ENCODE peak calls at places on chromosomes 12 and 14, in six cellular contexts. One of them, this sample, is unnamed.

GRCh38 chr12:479161-479560 is 19.4 kb downstream of the B4GALNT3 start:
- DNase-seq in OCI-LY7: no peak
- DNase-seq in heart right ventricle: no peak
- DNase-seq in tibial artery: no peak
- DNase-seq in CD8-positive, alpha-beta T cell: no peak
- DNase-seq in ascending aorta: no peak
- DNase-seq in this sample: no peak

GRCh38 chr14:27056586-27056985 is 458.8 kb upstream of the NOVA1 start:
- DNase-seq in CD8-positive, alpha-beta T cell: no peak
- DNase-seq in heart right ventricle: no peak
- DNase-seq in OCI-LY7: no peak
- DNase-seq in ascending aorta: no peak
- DNase-seq in tibial artery: no peak
- DNase-seq in this sample: no peak

GRCh38 chr12:106739815-106740552 is 34.5 kb upstream of the RIC8B start:
- DNase-seq in ascending aorta: no peak
- DNase-seq in OCI-LY7: no peak
- DNase-seq in heart right ventricle: no peak
- DNase-seq in CD8-positive, alpha-beta T cell: no peak
- DNase-seq in tibial artery: no peak
- DNase-seq in this sample: no peak

GRCh38 chr12:110546339-110546738 is 36.8 kb downstream of the PPTC7 start:
- DNase-seq in tibial artery: no peak
- DNase-seq in ascending aorta: no peak
- DNase-seq in CD8-positive, alpha-beta T cell: no peak
- DNase-seq in heart right ventricle: no peak
- DNase-seq in OCI-LY7: no peak
- DNase-seq in this sample: peak

GRCh38 chr14:36662543-36663403 is 1.1 kb downstream of the PAX9 start:
- DNase-seq in heart right ventricle: no peak
- DNase-seq in tibial artery: peak
- DNase-seq in OCI-LY7: no peak
- DNase-seq in CD8-positive, alpha-beta T cell: no peak
- DNase-seq in ascending aorta: no peak
- DNase-seq in this sample: no peak

GRCh38 chr14:35337557-35338255 is 45.5 kb downstream of the PSMA6 start:
- DNase-seq in heart right ventricle: no peak
- DNase-seq in ascending aorta: no peak
- DNase-seq in OCI-LY7: no peak
- DNase-seq in CD8-positive, alpha-beta T cell: no peak
- DNase-seq in tibial artery: no peak
- DNase-seq in this sample: no peak

GRCh38 chr12:93793983-93794382 is 116.8 kb downstream of the CRADD start:
- DNase-seq in ascending aorta: no peak
- DNase-seq in tibial artery: no peak
- DNase-seq in OCI-LY7: no peak
- DNase-seq in CD8-positive, alpha-beta T cell: no peak
- DNase-seq in heart right ventricle: no peak
- DNase-seq in this sample: peak

GRCh38 chr12:8036366-8036765 is 3.9 kb downstream of the FOXJ2 start:
- DNase-seq in heart right ventricle: no peak
- DNase-seq in CD8-positive, alpha-beta T cell: no peak
- DNase-seq in tibial artery: no peak
- DNase-seq in OCI-LY7: no peak
- DNase-seq in ascending aorta: no peak
- DNase-seq in this sample: no peak

GRCh38 chr12:121628536-121628935 is 2.2 kb downstream of the ORAI1 start:
- DNase-seq in tibial artery: no peak
- DNase-seq in CD8-positive, alpha-beta T cell: no peak
- DNase-seq in OCI-LY7: peak
- DNase-seq in ascending aorta: no peak
- DNase-seq in heart right ventricle: no peak
- DNase-seq in this sample: no peak

GRCh38 chr12:51593539-51593938 is 2.5 kb downstream of the SCN8A start:
- DNase-seq in OCI-LY7: no peak
- DNase-seq in heart right ventricle: no peak
- DNase-seq in CD8-positive, alpha-beta T cell: no peak
- DNase-seq in ascending aorta: no peak
- DNase-seq in tibial artery: no peak
- DNase-seq in this sample: peak

GRCh38 chr14:95835331-95835730 is 41.3 kb upstream of the TUNAR start:
- DNase-seq in ascending aorta: no peak
- DNase-seq in tibial artery: no peak
- DNase-seq in CD8-positive, alpha-beta T cell: no peak
- DNase-seq in OCI-LY7: peak
- DNase-seq in heart right ventricle: no peak
- DNase-seq in this sample: no peak

GRCh38 chr12:67222302-67222701 is 46.9 kb upstream of the CAND1 start:
- DNase-seq in heart right ventricle: no peak
- DNase-seq in tibial artery: no peak
- DNase-seq in ascending aorta: no peak
- DNase-seq in OCI-LY7: peak
- DNase-seq in CD8-positive, alpha-beta T cell: no peak
- DNase-seq in this sample: peak

GRCh38 chr12:44507471-44507870 is 368.6 kb downstream of the NELL2 start:
- DNase-seq in OCI-LY7: no peak
- DNase-seq in CD8-positive, alpha-beta T cell: no peak
- DNase-seq in heart right ventricle: no peak
- DNase-seq in tibial artery: no peak
- DNase-seq in ascending aorta: no peak
- DNase-seq in this sample: no peak

GRCh38 chr12:122200541-122201175 is 2.9 kb upstream of the B3GNT4 start:
- DNase-seq in heart right ventricle: no peak
- DNase-seq in CD8-positive, alpha-beta T cell: no peak
- DNase-seq in ascending aorta: no peak
- DNase-seq in tibial artery: peak
- DNase-seq in OCI-LY7: no peak
- DNase-seq in this sample: no peak

GRCh38 chr12:15700595-15700994 is 88.6 kb downstream of the EPS8 start:
- DNase-seq in OCI-LY7: no peak
- DNase-seq in ascending aorta: no peak
- DNase-seq in heart right ventricle: no peak
- DNase-seq in CD8-positive, alpha-beta T cell: no peak
- DNase-seq in tibial artery: no peak
- DNase-seq in this sample: peak

GRCh38 chr14:29144598-29144997 is 378.0 kb downstream of the FOXG1 start:
- DNase-seq in OCI-LY7: no peak
- DNase-seq in tibial artery: no peak
- DNase-seq in CD8-positive, alpha-beta T cell: no peak
- DNase-seq in heart right ventricle: no peak
- DNase-seq in ascending aorta: no peak
- DNase-seq in this sample: peak

GRCh38 chr12:121388421-121388981 is 11.4 kb upstream of the RNF34 start:
- DNase-seq in CD8-positive, alpha-beta T cell: no peak
- DNase-seq in tibial artery: no peak
- DNase-seq in OCI-LY7: no peak
- DNase-seq in heart right ventricle: no peak
- DNase-seq in ascending aorta: no peak
- DNase-seq in this sample: peak

GRCh38 chr12:65313704-65314317 is 35.3 kb downstream of the MSRB3 start:
- DNase-seq in heart right ventricle: no peak
- DNase-seq in OCI-LY7: peak
- DNase-seq in tibial artery: no peak
- DNase-seq in ascending aorta: no peak
- DNase-seq in CD8-positive, alpha-beta T cell: no peak
- DNase-seq in this sample: peak

GRCh38 chr12:630656-631632 is 32.3 kb downstream of the NINJ2 start:
- DNase-seq in ascending aorta: no peak
- DNase-seq in OCI-LY7: no peak
- DNase-seq in tibial artery: peak
- DNase-seq in CD8-positive, alpha-beta T cell: peak
- DNase-seq in heart right ventricle: peak
- DNase-seq in this sample: no peak

GRCh38 chr12:110923192-110923591 is 2.8 kb upstream of the MYL2 start:
- DNase-seq in ascending aorta: no peak
- DNase-seq in tibial artery: no peak
- DNase-seq in CD8-positive, alpha-beta T cell: no peak
- DNase-seq in OCI-LY7: no peak
- DNase-seq in heart right ventricle: no peak
- DNase-seq in this sample: no peak

GRCh38 chr12:96063046-96063445 is 27.7 kb upstream of the LTA4H start:
- DNase-seq in tibial artery: no peak
- DNase-seq in heart right ventricle: no peak
- DNase-seq in OCI-LY7: peak
- DNase-seq in ascending aorta: no peak
- DNase-seq in CD8-positive, alpha-beta T cell: no peak
- DNase-seq in this sample: peak

DNA sequence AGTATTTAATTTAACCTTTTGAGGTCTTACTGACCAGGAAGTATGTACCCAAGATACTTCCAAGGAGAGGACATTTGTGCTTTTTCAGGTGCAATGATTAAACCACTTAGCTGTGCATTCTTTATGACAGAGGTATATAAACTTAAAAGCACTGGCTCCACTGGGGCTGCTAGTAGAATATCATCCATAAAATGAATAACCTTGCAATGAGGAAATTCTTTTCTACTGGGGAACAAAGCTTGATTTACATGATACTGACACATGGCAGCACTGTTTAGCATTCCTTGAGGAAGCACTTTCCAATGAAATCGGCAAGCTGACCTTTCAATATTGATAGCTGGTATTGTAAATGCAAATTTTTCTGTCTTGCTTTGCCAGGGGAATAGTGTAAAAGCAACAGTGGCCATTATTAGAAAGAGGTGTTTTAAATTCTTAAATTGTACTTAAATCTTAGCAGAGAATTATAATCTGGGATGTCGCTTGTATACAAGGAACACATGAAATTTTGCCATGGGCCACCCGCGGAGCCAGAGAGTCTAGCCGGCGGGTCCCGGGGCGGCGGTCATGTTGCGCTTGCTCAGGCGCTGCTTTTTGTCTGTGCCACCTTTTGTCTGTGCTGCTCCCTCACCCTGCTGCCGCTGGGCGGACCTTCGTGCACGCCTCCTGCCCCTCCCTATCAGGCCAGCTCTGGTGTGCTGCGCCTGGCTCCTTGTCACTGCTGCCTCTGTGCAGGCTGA is 20.9 kb upstream of the BLTP3B start:
- DNase-seq in OCI-LY7: no peak
- DNase-seq in CD8-positive, alpha-beta T cell: peak
- DNase-seq in tibial artery: peak
- DNase-seq in heart right ventricle: peak
- DNase-seq in ascending aorta: peak
- DNase-seq in this sample: peak
- H3K4me3 ChIP-seq in OCI-LY7: no peak
- H3K4me3 ChIP-seq in CD8-positive, alpha-beta T cell: no peak
- H3K4me3 ChIP-seq in tibial artery: peak
- H3K4me3 ChIP-seq in heart right ventricle: peak
- H3K4me3 ChIP-seq in ascending aorta: peak
- H3K4me3 ChIP-seq in this sample: peak

GRCh38 chr14:22180045-22180444 is 409.0 kb downstream of the DAD1 start:
- DNase-seq in ascending aorta: no peak
- DNase-seq in tibial artery: no peak
- DNase-seq in heart right ventricle: no peak
- DNase-seq in OCI-LY7: no peak
- DNase-seq in CD8-positive, alpha-beta T cell: no peak
- DNase-seq in this sample: no peak
- TF ChIP-seq CTCF in ascending aorta: no peak
- TF ChIP-seq CTCF in tibial artery: no peak
- TF ChIP-seq CTCF in heart right ventricle: no peak
- TF ChIP-seq CTCF in OCI-LY7: peak
- TF ChIP-seq CTCF in CD8-positive, alpha-beta T cell: no peak
- TF ChIP-seq CTCF in this sample: no peak

GRCh38 chr12:53198470-53199110 is 8.5 kb downstream of the ITGB7 start:
- DNase-seq in tibial artery: no peak
- DNase-seq in heart right ventricle: no peak
- DNase-seq in CD8-positive, alpha-beta T cell: no peak
- DNase-seq in OCI-LY7: no peak
- DNase-seq in ascending aorta: no peak
- DNase-seq in this sample: no peak

GRCh38 chr12:53196486-53196885 is 10.6 kb downstream of the ITGB7 start:
- DNase-seq in heart right ventricle: no peak
- DNase-seq in OCI-LY7: no peak
- DNase-seq in tibial artery: peak
- DNase-seq in ascending aorta: no peak
- DNase-seq in CD8-positive, alpha-beta T cell: no peak
- DNase-seq in this sample: no peak

GRCh38 chr12:53195516-53196420 is 11.3 kb downstream of the ITGB7 start:
- DNase-seq in tibial artery: peak
- DNase-seq in CD8-positive, alpha-beta T cell: no peak
- DNase-seq in OCI-LY7: no peak
- DNase-seq in heart right ventricle: no peak
- DNase-seq in ascending aorta: no peak
- DNase-seq in this sample: no peak

GRCh38 chr12:53194973-53195372 is 12.1 kb downstream of the ITGB7 start:
- DNase-seq in tibial artery: no peak
- DNase-seq in heart right ventricle: no peak
- DNase-seq in OCI-LY7: no peak
- DNase-seq in CD8-positive, alpha-beta T cell: no peak
- DNase-seq in ascending aorta: no peak
- DNase-seq in this sample: no peak

GRCh38 chr12:53197011-53197640 is 9.9 kb downstream of the ITGB7 start:
- DNase-seq in tibial artery: peak
- DNase-seq in OCI-LY7: no peak
- DNase-seq in heart right ventricle: no peak
- DNase-seq in ascending aorta: no peak
- DNase-seq in CD8-positive, alpha-beta T cell: no peak
- DNase-seq in this sample: no peak
- H3K4me3 ChIP-seq in tibial artery: peak
- H3K4me3 ChIP-seq in OCI-LY7: no peak
- H3K4me3 ChIP-seq in heart right ventricle: peak
- H3K4me3 ChIP-seq in ascending aorta: peak
- H3K4me3 ChIP-seq in CD8-positive, alpha-beta T cell: no peak
- H3K4me3 ChIP-seq in this sample: no peak

DNA sequence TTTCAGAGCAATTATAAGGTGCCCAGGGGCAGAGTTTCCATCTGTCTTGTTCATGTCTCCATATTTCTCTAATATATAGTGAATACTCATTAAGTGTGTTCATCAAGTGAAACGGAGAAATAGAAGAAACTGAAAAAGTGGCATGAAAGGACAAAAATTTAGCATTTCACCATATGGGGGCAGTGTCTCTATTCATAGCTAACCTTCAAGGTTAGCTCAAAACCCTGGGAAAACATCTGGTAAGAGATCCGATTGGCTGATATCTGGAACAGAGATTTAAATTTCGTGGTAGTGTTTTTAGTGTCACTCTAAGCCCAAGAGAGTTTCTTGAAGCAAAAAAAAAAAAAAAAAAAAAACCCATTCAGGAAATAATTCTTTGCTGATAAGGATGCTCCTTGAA is 367.5 kb downstream of the DAD1 start:
- DNase-seq in heart right ventricle: no peak
- DNase-seq in CD8-positive, alpha-beta T cell: no peak
- DNase-seq in tibial artery: no peak
- DNase-seq in OCI-LY7: peak
- DNase-seq in ascending aorta: no peak
- DNase-seq in this sample: peak
- TF ChIP-seq CTCF in heart right ventricle: no peak
- TF ChIP-seq CTCF in CD8-positive, alpha-beta T cell: no peak
- TF ChIP-seq CTCF in tibial artery: peak
- TF ChIP-seq CTCF in OCI-LY7: peak
- TF ChIP-seq CTCF in ascending aorta: no peak
- TF ChIP-seq CTCF in this sample: peak